ENCODE peak calls at places on chromosome 2, in six cellular contexts. Z is neural progenitor cell, A is H9, F is PC-3, D is endothelial cell of umbilical vein, P is mesendoderm. O is an unnamed sample. For H3K4me1, the result is how much of the 10 kb centered on the place peaks cover.

GRCh38 chr2:183803596-183803995 is 679.4 kb downstream of the NUP35 start:
- DNase-seq in F (no peak), Z (no peak), D (no peak), P (no peak), A (no peak), O (no peak)

GRCh38 chr2:127740665-127741287 is 39.5 kb downstream of the SFT2D3 start:
- DNase-seq in A (no peak), F (no peak), P (no peak), Z (no peak), D (no peak), O (no peak)

GRCh38 chr2:232022733-232023132 is 61.2 kb downstream of the DIS3L2 start:
- DNase-seq in F (no peak), P (no peak), A (no peak), Z (no peak), D (no peak), O (no peak)

GRCh38 chr2:17043173-17043572 is 377.5 kb upstream of the CYRIA start:
- DNase-seq in P (no peak), D (no peak), A (no peak), Z (no peak), F (no peak), O (no peak)

GRCh38 chr2:46508312-46508711 is 28.9 kb downstream of the TMEM247 start:
- DNase-seq in P (no peak), D (no peak), A (no peak), Z (no peak), F (no peak), O (no peak)

GRCh38 chr2:15808980-15809379 is 131.4 kb upstream of the MYCN start:
- DNase-seq in F (no peak), P (peak), A (peak), Z (peak), D (no peak), O (no peak)

GRCh38 chr2:6081955-6082354 is 389.8 kb downstream of the SOX11 start:
- DNase-seq in D (no peak), A (no peak), F (no peak), Z (no peak), P (no peak), O (no peak)

GRCh38 chr2:24231461-24231881 is 56.6 kb downstream of the FAM228A start:
- DNase-seq in F (peak), D (no peak), A (no peak), Z (no peak), P (no peak), O (no peak)

GRCh38 chr2:25383806-25384205 is 42.1 kb upstream of the DNMT3A start:
- DNase-seq in P (no peak), F (no peak), D (no peak), Z (no peak), A (no peak), O (no peak)

GRCh38 chr2:239400000-239400831 is 604 bp downstream of the HDAC4 start:
- DNase-seq in P (no peak), A (peak), F (peak), Z (peak), D (no peak), O (peak)

GRCh38 chr2:99317156-99317872 is 16.3 kb upstream of the LYG1 start:
- DNase-seq in D (no peak), F (no peak), Z (no peak), P (no peak), A (no peak), O (no peak)

GRCh38 chr2:16239296-16239850 is 299.0 kb downstream of the MYCN start:
- DNase-seq in P (no peak), A (no peak), D (no peak), Z (no peak), F (no peak), O (no peak)

GRCh38 chr2:72004976-72005375 is 142.7 kb downstream of the CYP26B1 start:
- DNase-seq in Z (no peak), F (no peak), D (no peak), A (no peak), P (peak), O (no peak)

GRCh38 chr2:134212726-134213125 is 41.1 kb upstream of the MGAT5 start:
- DNase-seq in Z (no peak), P (no peak), F (no peak), A (no peak), D (no peak), O (no peak)

GRCh38 chr2:221447310-221447709 is 124.8 kb downstream of the EPHA4 start:
- DNase-seq in A (no peak), P (peak), D (no peak), F (peak), Z (peak), O (no peak)

GRCh38 chr2:15956751-15957736 is 16.7 kb downstream of the MYCN start:
- DNase-seq in F (no peak), A (no peak), Z (no peak), D (no peak), P (no peak), O (no peak)

GRCh38 chr2:133821107-133821760 is 253.0 kb upstream of the NCKAP5 start:
- DNase-seq in Z (no peak), A (no peak), F (peak), P (no peak), D (peak), O (no peak)

GRCh38 chr2:126700073-126700581 is 44.2 kb downstream of the GYPC start:
- DNase-seq in F (no peak), A (peak), Z (no peak), P (peak), D (no peak), O (no peak)

GRCh38 chr2:99442837-99443236 is 47.0 kb downstream of the REV1 start:
- DNase-seq in F (peak), A (no peak), D (peak), Z (peak), P (peak), O (no peak)

GRCh38 chr2:74708883-74709282 is 54.8 kb downstream of the SEMA4F start:
- DNase-seq in D (peak), A (no peak), F (peak), Z (no peak), P (no peak), O (no peak)

GRCh38 chr2:241870081-241870541 is 582 bp downstream of the RTP5 start:
- DNase-seq in Z (no peak), A (no peak), F (no peak), P (no peak), D (no peak), O (no peak)
- H3K4me2 ChIP-seq in Z (no peak), A (no peak), F (no peak), P (no peak), D (no peak), O (no peak)

GRCh38 chr2:191638079-191638801 is 39.7 kb upstream of the NABP1 start:
- DNase-seq in Z (peak), F (peak), P (peak), D (no peak), A (no peak), O (no peak)
- H3K9ac ChIP-seq in Z (no peak), F (peak), P (no peak), D (peak), A (no peak), O (no peak)

DNA sequence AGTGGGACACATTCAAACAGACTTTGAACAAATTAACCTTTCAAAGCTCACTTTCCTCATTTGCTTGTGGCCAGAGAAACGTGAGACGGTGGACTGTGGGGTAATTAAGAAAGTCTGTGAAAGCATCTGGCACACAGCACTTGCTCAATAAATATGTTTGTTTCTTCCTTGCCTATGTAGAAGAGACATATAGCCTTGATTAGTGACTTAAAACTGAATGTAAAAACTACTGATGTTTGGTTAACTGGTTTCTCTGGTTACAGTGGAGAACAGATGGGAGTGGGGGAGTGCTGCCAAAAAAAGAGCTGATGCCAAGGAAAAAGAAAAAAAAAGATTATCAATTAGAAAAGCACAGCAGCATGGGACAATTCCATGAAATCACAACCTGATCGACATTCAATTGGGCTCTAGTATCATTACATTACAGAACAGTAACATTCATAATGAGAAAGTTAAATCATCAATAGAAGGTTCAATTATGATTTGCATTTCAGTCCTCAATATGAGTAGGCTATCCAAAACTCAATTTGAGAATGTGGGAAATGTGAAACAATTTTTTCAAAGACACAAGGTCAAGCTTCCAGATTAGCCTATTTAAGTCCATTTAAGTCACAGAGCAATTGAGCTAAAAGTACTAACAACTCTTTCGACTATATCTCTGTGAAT is 14.7 kb downstream of the CUL3 start:
- DNase-seq in D (no peak), F (no peak), P (no peak), A (no peak), Z (no peak), O (no peak)
- H3K4me1 ChIP-seq in D (under half), F (under half), P (under half), A (under half), Z (under half), O (under half)

GRCh38 chr2:9760069-9760910 is 83.0 kb upstream of the TAF1B start:
- DNase-seq in F (no peak), D (no peak), P (no peak), Z (no peak), A (no peak), O (no peak)

GRCh38 chr2:9756692-9757250 is 86.5 kb upstream of the TAF1B start:
- DNase-seq in D (no peak), Z (no peak), F (no peak), P (no peak), A (no peak), O (no peak)

GRCh38 chr2:9760911-9761228 is 82.4 kb upstream of the TAF1B start:
- DNase-seq in F (no peak), A (no peak), Z (no peak), D (no peak), P (no peak), O (no peak)

GRCh38 chr2:9757430-9758287 is 85.6 kb upstream of the TAF1B start:
- DNase-seq in D (no peak), Z (peak), A (peak), P (peak), F (no peak), O (no peak)

GRCh38 chr2:9758741-9759140 is 84.5 kb upstream of the TAF1B start:
- DNase-seq in A (no peak), F (no peak), Z (no peak), P (no peak), D (no peak), O (no peak)
- H3K4me2 ChIP-seq in A (no peak), F (no peak), Z (no peak), P (no peak), D (no peak), O (no peak)

GRCh38 chr2:43134571-43134889 is 91.9 kb downstream of the ZFP36L2 start:
- DNase-seq in A (no peak), P (no peak), Z (no peak), D (no peak), F (no peak), O (no peak)
- H3K9ac ChIP-seq in A (no peak), P (no peak), Z (no peak), D (no peak), F (no peak), O (peak)

GRCh38 chr2:33494155-33494779 is 17.8 kb downstream of the RASGRP3 start:
- DNase-seq in P (no peak), A (no peak), D (peak), F (peak), Z (no peak), O (peak)

GRCh38 chr2:33495683-33496082 is 19.2 kb downstream of the RASGRP3 start:
- DNase-seq in A (no peak), D (no peak), P (no peak), Z (no peak), F (no peak), O (no peak)

GRCh38 chr2:33497177-33497787 is 20.8 kb downstream of the RASGRP3 start:
- DNase-seq in Z (no peak), D (peak), A (no peak), F (no peak), P (no peak), O (peak)

GRCh38 chr2:33494877-33495641 is 18.6 kb downstream of the RASGRP3 start:
- DNase-seq in D (no peak), A (no peak), Z (no peak), P (no peak), F (peak), O (no peak)

GRCh38 chr2:33496150-33496549 is 19.7 kb downstream of the RASGRP3 start:
- DNase-seq in A (no peak), Z (no peak), F (no peak), D (peak), P (no peak), O (no peak)
- H3K4me1 ChIP-seq in A (under half), Z (under half), F (under half), D (under half), P (under half), O (half or more)

GRCh38 chr2:222451270-222451674 is 26.9 kb downstream of the SGPP2 start:
- DNase-seq in F (no peak), Z (no peak), P (no peak), D (no peak), A (no peak), O (no peak)

GRCh38 chr2:222445226-222445625 is 20.9 kb downstream of the SGPP2 start:
- DNase-seq in F (no peak), D (no peak), Z (no peak), P (peak), A (no peak), O (no peak)

GRCh38 chr2:222447144-222447543 is 22.8 kb downstream of the SGPP2 start:
- DNase-seq in D (no peak), P (no peak), Z (no peak), F (no peak), A (no peak), O (no peak)

GRCh38 chr2:222450021-222450420 is 25.7 kb downstream of the SGPP2 start:
- DNase-seq in D (no peak), Z (no peak), A (no peak), P (no peak), F (no peak), O (no peak)

GRCh38 chr2:222448806-222449205 is 24.5 kb downstream of the SGPP2 start:
- DNase-seq in F (no peak), Z (no peak), P (no peak), D (no peak), A (no peak), O (no peak)
- H3K4me2 ChIP-seq in F (no peak), Z (no peak), P (no peak), D (no peak), A (no peak), O (no peak)

DNA sequence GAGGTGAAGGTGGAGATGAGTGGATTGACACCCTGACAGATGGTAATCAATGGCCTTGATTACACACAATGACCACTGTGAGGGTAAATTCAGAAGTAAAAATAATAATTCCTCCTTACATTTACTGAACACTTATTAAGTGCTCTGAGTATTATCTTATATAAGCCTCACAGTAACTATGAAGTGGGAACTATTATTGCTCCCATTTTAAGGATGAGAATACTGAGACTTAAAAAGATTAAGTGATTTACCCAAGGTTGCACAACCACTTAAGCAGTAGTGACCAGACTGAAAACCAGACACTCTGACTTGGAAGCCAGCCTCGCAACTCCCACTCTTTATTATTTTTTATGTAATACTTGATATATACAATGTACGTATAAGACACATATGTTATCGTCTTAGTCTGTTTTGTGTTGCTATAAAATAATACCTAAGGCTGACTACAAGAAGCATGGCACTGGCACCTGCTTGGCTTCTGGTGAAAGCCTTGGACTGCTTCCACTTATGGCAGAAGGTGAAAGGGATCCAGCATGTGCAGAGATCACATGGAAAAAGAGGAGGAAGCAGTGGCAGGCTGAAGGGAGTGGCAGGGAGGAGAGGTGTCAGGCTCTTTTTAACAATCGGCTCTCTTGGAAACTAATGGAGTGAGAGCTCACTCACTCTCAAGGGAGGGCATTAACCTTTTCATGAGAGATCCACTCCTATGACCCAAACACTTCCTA is 41.5 kb upstream of the C1D start:
- DNase-seq in F (no peak), P (no peak), D (no peak), Z (no peak), A (no peak), O (no peak)
- H3K9ac ChIP-seq in F (no peak), P (no peak), D (no peak), Z (no peak), A (no peak), O (no peak)